ENCODE peak calls at places on chromosomes 12 and 14, in ten cellular contexts. A is stimulated activated CD4-positive, alpha-beta T cell treated with anti-CD3 and anti-CD28 coated beads, Interleukin-1b, Interleukin-23, amount 100 ng/mL, for 24 hours; J is GM12892; M is amygdala; L is NCI-H1092 treated with DMSO at 0.1 percent for 48 hours; C is cardiac muscle cell; E is fibroblast of pulmonary artery; G is endothelial cell; R is fibroblast of the aortic adventitia; U is AG10803. I is an unnamed sample.

GRCh38 chr14:105855246-105855892 is 329.0 kb downstream of the TMEM121 start:
- DNase-seq in A (no peak), J (no peak), M (no peak), L (no peak), C (no peak), E (no peak), G (no peak), R (no peak), U (no peak), I (no peak)

GRCh38 chr12:129887047-129887568 is 16.7 kb downstream of the TMEM132D start:
- DNase-seq in A (no peak), J (no peak), M (no peak), L (peak), C (no peak), E (no peak), G (no peak), R (no peak), U (peak), I (no peak)

GRCh38 chr14:63995285-63995684 is 142.5 kb downstream of the SYNE2 start:
- DNase-seq in A (no peak), J (no peak), M (no peak), L (no peak), C (no peak), E (no peak), G (no peak), R (no peak), U (no peak), I (no peak)

GRCh38 chr14:53411110-53411509 is 258.0 kb upstream of the DDHD1 start:
- DNase-seq in A (no peak), J (no peak), M (no peak), L (no peak), C (no peak), E (peak), G (no peak), R (peak), U (peak), I (no peak)

GRCh38 chr12:75549989-75550388 is 38.6 kb upstream of the KRR1 start:
- DNase-seq in A (no peak), J (no peak), M (no peak), L (no peak), C (no peak), E (no peak), G (no peak), R (no peak), U (no peak), I (no peak)

GRCh38 chr12:54049164-54049563 is 4.5 kb upstream of the HOXC4 start:
- DNase-seq in A (no peak), J (no peak), M (no peak), L (no peak), C (no peak), E (no peak), G (no peak), R (no peak), U (no peak), I (no peak)

GRCh38 chr14:55546212-55546874 is 33.7 kb upstream of the KTN1 start:
- DNase-seq in A (no peak), J (no peak), M (no peak), L (no peak), C (no peak), E (no peak), G (no peak), R (no peak), U (no peak), I (no peak)

GRCh38 chr12:50325890-50326391 is 42.6 kb upstream of the LIMA1 start:
- DNase-seq in A (no peak), J (no peak), M (no peak), L (no peak), C (no peak), E (peak), G (no peak), R (peak), U (no peak), I (no peak)

GRCh38 chr14:70789961-70790360 is 19.4 kb downstream of the MAP3K9 start:
- DNase-seq in A (no peak), J (no peak), M (no peak), L (no peak), C (no peak), E (no peak), G (no peak), R (no peak), U (no peak), I (no peak)

GRCh38 chr14:100045687-100046344 is 19.4 kb upstream of the EVL start:
- DNase-seq in A (no peak), J (no peak), M (no peak), L (no peak), C (no peak), E (no peak), G (no peak), R (peak), U (peak), I (no peak)

GRCh38 chr12:48157889-48158370 is 615 bp upstream of the ASB8 start:
- DNase-seq in A (no peak), J (no peak), M (no peak), L (no peak), C (no peak), E (no peak), G (no peak), R (no peak), U (no peak), I (no peak)

GRCh38 chr12:109951136-109951535 is 45.0 kb downstream of the GIT2 start:
- DNase-seq in A (no peak), J (no peak), M (no peak), L (no peak), C (no peak), E (peak), G (no peak), R (peak), U (peak), I (no peak)

GRCh38 chr12:25768151-25768550 is 190.3 kb upstream of the RASSF8 start:
- DNase-seq in A (no peak), J (no peak), M (no peak), L (no peak), C (no peak), E (no peak), G (no peak), R (no peak), U (no peak), I (no peak)

GRCh38 chr12:52394836-52395405 is 9.5 kb upstream of the KRT84 start:
- DNase-seq in A (no peak), J (no peak), M (no peak), L (no peak), C (no peak), E (no peak), G (no peak), R (no peak), U (no peak), I (no peak)

GRCh38 chr14:91008759-91009409 is 51.6 kb downstream of the RPS6KA5 start:
- DNase-seq in A (no peak), J (no peak), M (no peak), L (no peak), C (no peak), E (no peak), G (no peak), R (peak), U (no peak), I (no peak)

GRCh38 chr14:89540830-89541470 is 123.9 kb upstream of the FOXN3 start:
- DNase-seq in A (no peak), J (no peak), M (no peak), L (no peak), C (no peak), E (peak), G (no peak), R (peak), U (peak), I (no peak)

GRCh38 chr14:37272569-37272968 is 74.8 kb downstream of the MIPOL1 start:
- DNase-seq in A (no peak), J (no peak), M (no peak), L (no peak), C (no peak), E (no peak), G (no peak), R (no peak), U (no peak), I (no peak)

GRCh38 chr12:70641691-70642090 is 4.5 kb upstream of the PTPRB start:
- DNase-seq in A (no peak), J (no peak), M (no peak), L (no peak), C (no peak), E (no peak), G (no peak), R (no peak), U (no peak), I (no peak)

GRCh38 chr12:8996682-8997405 is 7.5 kb downstream of the KLRG1 start:
- DNase-seq in A (no peak), J (peak), M (no peak), L (no peak), C (no peak), E (peak), G (no peak), R (peak), U (peak), I (no peak)

GRCh38 chr14:51540364-51540763 is 111.3 kb upstream of the FRMD6 start:
- DNase-seq in A (no peak), J (no peak), M (no peak), L (no peak), C (no peak), E (peak), G (no peak), R (peak), U (peak), I (no peak)

GRCh38 chr14:43539210-43539609 is 967.9 kb downstream of the FSCB start:
- DNase-seq in A (no peak), J (no peak), M (no peak), L (no peak), C (peak), E (peak), G (peak), R (peak), U (no peak), I (no peak)

GRCh38 chr12:131716282-131716681 is 5.4 kb downstream of the SFSWAP start:
- DNase-seq in A (no peak), J (no peak), M (no peak), L (no peak), C (no peak), E (no peak), G (no peak), R (no peak), U (no peak), I (no peak)

GRCh38 chr14:58072288-58073071 is 79.5 kb downstream of the ARMH4 start:
- DNase-seq in A (peak), J (peak), M (no peak), L (peak), C (peak), E (peak), G (peak), R (peak), U (peak), I (peak)

GRCh38 chr14:59707778-59708635 is 131.4 kb upstream of the CCDC175 start:
- DNase-seq in A (no peak), J (no peak), M (no peak), L (peak), C (no peak), E (peak), G (no peak), R (peak), U (no peak), I (no peak)

GRCh38 chr14:71693373-71693772 is 238.9 kb upstream of the RGS6 start:
- DNase-seq in A (no peak), J (no peak), M (no peak), L (no peak), C (no peak), E (peak), G (no peak), R (peak), U (peak), I (no peak)

GRCh38 chr14:102907303-102907844 is 15.1 kb upstream of the AMN start:
- DNase-seq in A (no peak), J (no peak), M (no peak), L (no peak), C (no peak), E (no peak), G (no peak), R (no peak), U (no peak), I (no peak)

GRCh38 chr12:112514926-112515642 is 96.3 kb downstream of the PTPN11 start:
- DNase-seq in A (no peak), J (no peak), M (no peak), L (no peak), C (no peak), E (peak), G (no peak), R (no peak), U (peak), I (no peak)

GRCh38 chr12:107591095-107591375 is 94.6 kb upstream of the PWP1 start:
- DNase-seq in A (no peak), J (no peak), M (no peak), L (no peak), C (no peak), E (no peak), G (no peak), R (peak), U (peak), I (no peak)

GRCh38 chr12:106133136-106134087 is 5.3 kb downstream of the NUAK1 start:
- DNase-seq in A (no peak), J (no peak), M (no peak), L (no peak), C (no peak), E (no peak), G (no peak), R (no peak), U (peak), I (no peak)

GRCh38 chr14:77037886-77038511 is 9.5 kb upstream of the IRF2BPL start:
- DNase-seq in A (no peak), J (no peak), M (no peak), L (peak), C (peak), E (no peak), G (no peak), R (peak), U (no peak), I (no peak)

GRCh38 chr14:22897357-22897756 is 14.3 kb downstream of the REM2 start:
- DNase-seq in A (no peak), J (no peak), M (no peak), L (no peak), C (no peak), E (no peak), G (no peak), R (no peak), U (no peak), I (no peak)

GRCh38 chr14:84420236-84420635 is 1109.7 kb upstream of the FLRT2 start:
- DNase-seq in A (no peak), J (no peak), M (no peak), L (no peak), C (no peak), E (peak), G (no peak), R (no peak), U (no peak), I (no peak)

I was measured in NCI-H1436.